ENCODE peak calls at places on chromosome 2, in five cellular contexts. A is lung, N is A673, V is WERI-Rb-1, H is sigmoid colon. I is an unnamed sample.

GRCh38 chr2:207782238-207783030 is 12.7 kb upstream of the FZD5 start:
- DNase-seq in H (no peak), A (no peak), N (no peak), V (no peak), I (no peak)

GRCh38 chr2:44952143-44952805 is 10.8 kb downstream of the SIX3 start:
- DNase-seq in V (peak), N (peak), H (no peak), A (no peak), I (no peak)

GRCh38 chr2:170241731-170242130 is 63.8 kb downstream of the MYO3B start:
- DNase-seq in H (no peak), V (no peak), N (peak), A (no peak), I (no peak)

GRCh38 chr2:148824190-148824589 is 50.8 kb upstream of the KIF5C start:
- DNase-seq in A (no peak), V (no peak), N (no peak), H (no peak), I (no peak)

GRCh38 chr2:27857417-27858172 is 32.6 kb downstream of the RBKS start:
- DNase-seq in V (no peak), N (no peak), H (no peak), A (no peak), I (no peak)

GRCh38 chr2:148876190-148876588 is 1.2 kb downstream of the KIF5C start:
- DNase-seq in V (peak), H (no peak), A (no peak), N (no peak), I (no peak)

GRCh38 chr2:27162151-27163121 is 13.6 kb downstream of the TCF23 start:
- DNase-seq in N (no peak), A (no peak), H (no peak), V (no peak), I (no peak)

GRCh38 chr2:144322379-144322778 is 197.5 kb downstream of the ZEB2 start:
- DNase-seq in A (no peak), V (no peak), N (no peak), H (no peak), I (no peak)

GRCh38 chr2:1233280-1233679 is 180.0 kb upstream of the TPO start:
- DNase-seq in N (peak), V (no peak), A (peak), H (no peak), I (no peak)

GRCh38 chr2:157443795-157444642 is at the start of gene CYTIP:
- DNase-seq in H (no peak), A (peak), V (no peak), N (no peak), I (peak)

GRCh38 chr2:232162191-232162590 is 200.7 kb downstream of the DIS3L2 start:
- DNase-seq in N (no peak), V (no peak), A (no peak), H (no peak), I (no peak)

GRCh38 chr2:215884741-215885140 is 128.6 kb downstream of the MREG start:
- DNase-seq in H (no peak), N (no peak), V (no peak), A (no peak), I (no peak)

GRCh38 chr2:205448189-205448588 is 234.1 kb upstream of the NRP2 start:
- DNase-seq in N (no peak), V (no peak), A (no peak), H (no peak), I (no peak)

GRCh38 chr2:172372436-172372835 is 55.0 kb upstream of the ITGA6 start:
- DNase-seq in H (no peak), N (no peak), A (no peak), V (no peak), I (no peak)

GRCh38 chr2:237734905-237735623 is 63.5 kb upstream of the RBM44 start:
- DNase-seq in H (peak), N (no peak), A (no peak), V (no peak), I (no peak)

GRCh38 chr2:119389615-119390306 is 23.0 kb downstream of the DBI start:
- DNase-seq in H (no peak), V (no peak), A (peak), N (peak), I (no peak)

GRCh38 chr2:108414256-108414876 is 34.6 kb upstream of the GCC2 start:
- DNase-seq in V (no peak), H (no peak), A (no peak), N (no peak), I (no peak)

GRCh38 chr2:44642123-44642857 is 280.5 kb downstream of the CAMKMT start:
- DNase-seq in A (no peak), V (no peak), N (no peak), H (no peak), I (no peak)

GRCh38 chr2:216792222-216793001 is 67.5 kb downstream of the TNP1 start:
- DNase-seq in N (peak), A (no peak), H (peak), V (peak), I (no peak)

GRCh38 chr2:121210691-121211090 is 74.3 kb downstream of the TFCP2L1 start:
- DNase-seq in N (no peak), H (no peak), A (peak), V (peak), I (no peak)

GRCh38 chr2:235863414-235863813 is 304.8 kb downstream of the GBX2 start:
- DNase-seq in A (no peak), H (no peak), N (no peak), V (no peak), I (no peak)

GRCh38 chr2:44772670-44773378 is 168.7 kb upstream of the SIX3 start:
- DNase-seq in V (peak), N (no peak), A (no peak), H (no peak), I (no peak)

GRCh38 chr2:216673609-216674008 is 21.7 kb downstream of the IGFBP5 start:
- DNase-seq in N (no peak), V (no peak), H (no peak), A (no peak), I (no peak)

GRCh38 chr2:73697606-73698005 is 39.5 kb downstream of the TPRKB start:
- DNase-seq in V (no peak), N (peak), H (no peak), A (no peak), I (no peak)

GRCh38 chr2:25885933-25886332 is 7.6 kb upstream of the ASXL2 start:
- DNase-seq in N (no peak), H (no peak), A (no peak), V (no peak), I (no peak)

GRCh38 chr2:171514908-171515582 is 7.2 kb upstream of the CYBRD1 start:
- DNase-seq in N (no peak), A (no peak), V (no peak), H (no peak), I (no peak)

GRCh38 chr2:143807677-143808076 is 678.5 kb downstream of the ARHGAP15 start:
- DNase-seq in H (peak), V (no peak), A (no peak), N (peak), I (no peak)

GRCh38 chr2:239927424-239927981 is 97.6 kb downstream of the NDUFA10 start:
- DNase-seq in N (peak), V (peak), H (peak), A (no peak), I (no peak)

GRCh38 chr2:501130-501529 is 176.1 kb downstream of the TMEM18 start:
- DNase-seq in V (peak), A (no peak), N (peak), H (no peak), I (no peak)

GRCh38 chr2:111522231-111522768 is 361.7 kb downstream of the ANAPC1 start:
- DNase-seq in V (no peak), N (no peak), A (no peak), H (no peak), I (no peak)

GRCh38 chr2:197184959-197185586 is 125.5 kb downstream of the ANKRD44 start:
- DNase-seq in H (peak), V (no peak), N (peak), A (peak), I (no peak)

GRCh38 chr2:226760412-226761194 is 39.0 kb downstream of the IRS1 start:
- DNase-seq in H (no peak), A (no peak), N (no peak), V (no peak), I (no peak)

GRCh38 chr2:20635096-20635475 is 15.8 kb downstream of the HS1BP3 start:
- DNase-seq in V (no peak), N (no peak), A (no peak), H (no peak), I (no peak)

GRCh38 chr2:20638014-20638413 is 12.9 kb downstream of the HS1BP3 start:
- DNase-seq in H (no peak), N (no peak), V (no peak), A (no peak), I (no peak)

GRCh38 chr2:20635698-20636584 is 15.0 kb downstream of the HS1BP3 start:
- DNase-seq in V (peak), N (peak), A (peak), H (peak), I (no peak)

GRCh38 chr2:20638646-20639430 is 12.1 kb downstream of the HS1BP3 start:
- DNase-seq in A (no peak), N (no peak), H (no peak), V (no peak), I (no peak)

DNA sequence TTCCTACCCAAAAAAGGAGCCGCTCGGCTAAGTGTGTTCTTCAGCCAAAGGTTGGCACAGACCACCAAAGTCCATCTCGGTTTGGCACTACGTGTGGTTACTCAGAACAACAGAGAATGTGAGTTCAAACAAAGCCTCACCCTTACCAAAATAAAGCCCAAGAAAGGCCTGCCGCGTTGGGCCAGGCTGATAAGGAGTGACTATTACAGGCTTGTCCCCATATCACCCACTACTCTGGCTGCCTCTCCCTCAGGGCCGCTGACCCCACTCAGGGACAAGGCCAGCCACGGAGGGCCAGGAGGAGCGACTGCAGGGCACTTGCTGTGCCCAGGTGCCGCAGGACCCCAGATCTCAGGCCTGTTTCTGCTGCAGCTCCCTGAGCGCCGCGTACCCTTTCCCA is 13.8 kb downstream of the HS1BP3 start:
- DNase-seq in V (no peak), A (no peak), N (no peak), H (peak), I (no peak)
- H3K4me3 ChIP-seq in V (no peak), A (no peak), N (no peak), H (no peak), I (no peak)

GRCh38 chr2:38666578-38666926 is 638 bp downstream of the GALM start:
- DNase-seq in A (peak), H (no peak), V (no peak), N (no peak), I (no peak)

GRCh38 chr2:38661306-38661705 is 4.6 kb upstream of the GALM start:
- DNase-seq in H (no peak), A (no peak), N (no peak), V (no peak), I (no peak)

GRCh38 chr2:38668092-38668491 is 2.2 kb downstream of the GALM start:
- DNase-seq in A (no peak), V (no peak), N (no peak), H (no peak), I (no peak)

GRCh38 chr2:38668787-38669479 is 3.0 kb downstream of the GALM start:
- DNase-seq in H (no peak), A (no peak), N (no peak), V (no peak), I (no peak)

GRCh38 chr2:38665854-38666577 is at the start of gene GALM:
- DNase-seq in N (peak), V (no peak), H (peak), A (peak), I (no peak)
- H3K4me3 ChIP-seq in N (peak), V (no peak), H (peak), A (peak), I (no peak)

DNA sequence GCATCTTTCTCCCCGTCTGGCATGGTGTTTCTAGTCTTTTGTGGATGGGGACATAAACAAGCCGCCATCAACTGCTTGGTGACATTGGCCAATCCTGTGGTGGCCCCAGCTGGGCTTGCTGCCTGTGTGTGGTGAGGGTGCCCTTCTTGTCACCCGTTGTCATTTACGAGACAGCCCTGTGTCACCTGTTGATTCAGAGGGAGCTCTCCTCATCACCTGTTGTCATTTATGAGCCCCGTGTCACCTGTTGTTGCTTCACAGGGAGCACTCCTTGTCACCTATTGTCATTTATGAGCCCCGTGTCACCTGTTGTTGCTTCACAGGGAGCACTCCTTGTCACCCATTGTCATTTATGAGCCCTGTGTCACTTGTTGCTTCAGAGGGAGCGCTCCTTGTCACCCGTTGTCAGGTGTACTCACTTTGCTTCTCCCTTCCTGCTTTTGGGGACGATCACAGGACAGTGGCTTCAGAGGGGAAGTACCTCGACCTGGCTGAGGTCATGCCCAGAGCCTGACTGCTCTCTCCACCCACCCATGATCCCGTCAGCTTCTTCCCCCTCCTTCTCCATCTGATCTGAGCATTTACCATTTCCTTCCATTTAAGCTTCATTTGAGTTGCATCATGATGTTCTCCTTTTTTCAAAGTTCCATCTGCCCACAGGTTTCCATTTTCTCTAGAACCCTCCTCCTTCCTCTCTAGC is 29.1 kb downstream of the HPCAL1 start:
- DNase-seq in V (no peak), A (no peak), H (no peak), N (no peak), I (no peak)
- H3K4me3 ChIP-seq in V (no peak), A (no peak), H (no peak), N (no peak), I (peak)

DNA sequence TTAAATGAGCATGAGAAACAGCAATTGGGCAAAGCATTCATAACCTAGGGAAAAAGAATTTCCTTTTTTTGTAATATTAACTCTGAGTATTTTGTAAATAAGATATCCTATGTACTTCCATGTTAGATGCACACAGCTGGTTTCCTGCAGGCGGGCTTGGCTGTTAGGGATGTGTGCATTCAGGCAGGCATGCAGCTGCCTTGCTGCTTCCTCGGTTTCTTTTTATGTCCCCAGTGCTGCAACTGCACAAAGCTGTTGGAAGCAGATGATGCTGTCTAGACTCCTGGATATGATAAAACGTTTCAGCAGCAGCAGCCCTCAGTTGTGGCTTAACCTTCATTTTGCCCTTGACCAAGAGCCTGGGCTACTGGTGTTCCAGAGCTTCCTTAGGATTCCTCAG is 89.5 kb upstream of the EML6 start:
- DNase-seq in V (no peak), N (no peak), A (no peak), H (no peak), I (peak)
- H3K4me3 ChIP-seq in V (no peak), N (no peak), A (no peak), H (no peak), I (no peak)

I was measured in Jurkat, Clone E6-1.